ENCODE peak calls at places on chromosomes 7 and 10, in nine cellular contexts. D, V, T, R, I, Y, U, W and E are unnamed samples.

GRCh38 chr10:50310560-50311174 is 59.4 kb upstream of the ASAH2 start:
- DNase-seq in V (no peak), U (peak), I (no peak), T (no peak), R (peak), W (no peak), D (peak), Y (no peak), E (no peak)

GRCh38 chr7:97024209-97025129 is at the start of gene DLX5:
- DNase-seq in R (no peak), V (peak), I (peak), Y (no peak), W (peak), T (peak), U (no peak), D (no peak), E (peak)

GRCh38 chr7:80883188-80884025 is 35.4 kb downstream of the SEMA3C start:
- DNase-seq in T (peak), I (peak), V (peak), R (peak), U (no peak), D (peak), Y (no peak), W (peak), E (peak)

GRCh38 chr7:111198255-111198654 is 107.3 kb downstream of the LRRN3 start:
- DNase-seq in V (peak), D (peak), Y (no peak), U (no peak), R (peak), W (peak), T (peak), I (peak), E (peak)

GRCh38 chr7:48285365-48285764 is 114.1 kb downstream of the ABCA13 start:
- DNase-seq in Y (no peak), I (no peak), R (peak), T (no peak), U (no peak), D (no peak), V (peak), W (peak), E (peak)

GRCh38 chr10:80152820-80153219 is 20.3 kb downstream of the PLAC9 start:
- DNase-seq in W (no peak), I (no peak), T (no peak), Y (no peak), D (no peak), R (no peak), V (no peak), U (no peak), E (no peak)

GRCh38 chr7:512541-513311 is 6.9 kb downstream of the PDGFA start:
- DNase-seq in I (no peak), Y (no peak), W (no peak), T (no peak), V (peak), D (no peak), R (peak), U (no peak), E (no peak)

GRCh38 chr10:8133146-8133545 is 78.7 kb downstream of the GATA3 start:
- DNase-seq in T (no peak), I (no peak), U (peak), Y (no peak), R (no peak), V (peak), W (no peak), D (no peak), E (no peak)

GRCh38 chr10:27568196-27569175 is 64.4 kb downstream of the RAB18 start:
- DNase-seq in Y (no peak), V (no peak), T (no peak), U (no peak), I (peak), R (no peak), W (peak), D (no peak), E (no peak)

GRCh38 chr10:13503745-13504463 is 24.9 kb downstream of the BEND7 start:
- DNase-seq in T (no peak), U (no peak), R (peak), V (peak), Y (no peak), D (no peak), I (no peak), W (peak), E (peak)

GRCh38 chr10:113941140-113941539 is 86.7 kb downstream of the NHLRC2 start:
- DNase-seq in Y (no peak), D (no peak), V (no peak), R (no peak), W (no peak), T (no peak), U (no peak), I (no peak), E (no peak)

GRCh38 chr7:85730016-85730415 is 543.2 kb upstream of the SEMA3D start:
- DNase-seq in U (no peak), Y (no peak), I (peak), D (no peak), R (no peak), W (peak), V (no peak), T (no peak), E (peak)

GRCh38 chr10:98293550-98294269 is 25.7 kb upstream of the LOXL4 start:
- DNase-seq in U (no peak), V (peak), R (no peak), D (no peak), W (peak), I (no peak), Y (no peak), T (no peak), E (peak)

GRCh38 chr10:131312261-131312801 is 810 bp upstream of the TCERG1L start:
- DNase-seq in W (no peak), Y (no peak), R (no peak), I (no peak), U (peak), T (no peak), D (no peak), V (no peak), E (no peak)

GRCh38 chr7:68511281-68511680 is 1087.0 kb upstream of the AUTS2 start:
- DNase-seq in V (no peak), Y (no peak), W (peak), U (no peak), T (no peak), R (no peak), I (no peak), D (no peak), E (no peak)

GRCh38 chr7:115728518-115728917 is 302.0 kb downstream of the TFEC start:
- DNase-seq in R (no peak), T (no peak), W (no peak), U (no peak), V (no peak), I (no peak), D (no peak), Y (no peak), E (no peak)

GRCh38 chr7:151780626-151781025 is 96.3 kb downstream of the PRKAG2 start:
- DNase-seq in W (no peak), R (no peak), Y (no peak), T (no peak), D (no peak), U (no peak), V (no peak), I (no peak), E (no peak)

GRCh38 chr7:41911792-41912191 is 208.9 kb upstream of the INHBA start:
- DNase-seq in D (no peak), U (no peak), I (no peak), W (peak), T (no peak), Y (no peak), V (peak), R (no peak), E (peak)

GRCh38 chr10:33117816-33118215 is 159.8 kb upstream of the ITGB1 start:
- DNase-seq in W (no peak), I (no peak), D (no peak), Y (peak), T (no peak), V (no peak), R (no peak), U (peak), E (no peak)

GRCh38 chr10:80324086-80324485 is 32.5 kb downstream of the DYDC1 start:
- DNase-seq in R (peak), I (no peak), W (peak), Y (no peak), V (peak), D (no peak), T (no peak), U (no peak), E (no peak)

GRCh38 chr10:71011141-71011540 is 122.8 kb upstream of the PCBD1 start:
- DNase-seq in V (no peak), T (no peak), Y (no peak), W (no peak), I (no peak), R (no peak), U (no peak), D (no peak), E (no peak)

GRCh38 chr10:99172130-99172738 is 63.4 kb downstream of the HPSE2 start:
- DNase-seq in W (peak), T (no peak), I (peak), V (peak), Y (no peak), D (peak), R (peak), U (no peak), E (peak)

GRCh38 chr7:129557686-129558481 is 53.6 kb upstream of the NRF1 start:
- DNase-seq in Y (no peak), R (no peak), V (no peak), T (no peak), I (no peak), W (no peak), U (no peak), D (no peak), E (no peak)

GRCh38 chr10:26048756-26049155 is 114.7 kb downstream of the MYO3A start:
- DNase-seq in W (no peak), R (no peak), I (no peak), Y (no peak), V (no peak), D (no peak), U (no peak), T (no peak), E (no peak)

GRCh38 chr7:158391141-158391540 is 196.5 kb downstream of the PTPRN2 start:
- DNase-seq in Y (no peak), T (no peak), I (no peak), D (no peak), V (no peak), R (no peak), U (no peak), W (no peak), E (no peak)